ENCODE peak calls at places on chromosomes 1 and 21, in nine cellular contexts. J is dermis blood vessel endothelial cell, O is AG08395, A is left ventricle myocardium superior, G is NCI-H460, S is left colon, P is LoVo, Q is AG09319, L is DMS 273 treated with DMSO at 0.1 percent for 48 hours. E is an unnamed sample.

GRCh38 chr1:8567146-8567545 is 249.2 kb downstream of the SLC45A1 start:
- DNase-seq in L (no peak), G (no peak), P (no peak), J (no peak), Q (no peak), O (no peak), S (no peak), A (no peak), E (no peak)

GRCh38 chr1:197890936-197891335 is 11.5 kb upstream of the C1orf53 start:
- DNase-seq in G (no peak), S (no peak), P (no peak), O (no peak), A (no peak), J (no peak), L (no peak), Q (no peak), E (no peak)

GRCh38 chr1:243413431-243414151 is 157.8 kb downstream of the SDCCAG8 start:
- DNase-seq in S (no peak), L (no peak), A (no peak), O (no peak), P (no peak), G (no peak), Q (no peak), J (no peak), E (no peak)

GRCh38 chr1:58505286-58505685 is 41.2 kb downstream of the OMA1 start:
- DNase-seq in O (no peak), L (no peak), A (no peak), G (no peak), P (no peak), Q (no peak), J (no peak), S (no peak), E (no peak)

GRCh38 chr1:96845464-96845863 is 123.9 kb downstream of the PTBP2 start:
- DNase-seq in Q (no peak), O (no peak), G (peak; percentile 1), P (no peak), J (peak; percentile 69), S (peak; percentile 40), A (peak; percentile 29), L (no peak), E (peak; percentile 53)

GRCh38 chr1:27011058-27011764 is 1.4 kb downstream of the TENT5B start:
- DNase-seq in O (peak; percentile 75), L (no peak), G (no peak), J (peak; percentile 83), A (no peak), Q (no peak), P (peak; percentile 63), S (no peak), E (peak; percentile 74)

GRCh38 chr1:241963722-241964121 is 6.2 kb downstream of the BECN2 start:
- DNase-seq in S (no peak), G (no peak), L (no peak), P (no peak), O (no peak), J (no peak), Q (no peak), A (no peak), E (no peak)

GRCh38 chr1:93720931-93721614 is 39.4 kb upstream of the BCAR3 start:
- DNase-seq in Q (no peak), J (peak; percentile 10), S (no peak), P (peak; percentile 31), G (no peak), A (no peak), O (no peak), L (no peak), E (no peak)

GRCh38 chr1:210233495-210234253 is 1.1 kb downstream of the SERTAD4 start:
- DNase-seq in O (peak; percentile 54), Q (no peak), J (peak; percentile 79), G (no peak), A (peak; percentile 61), P (peak; percentile 73), L (peak; percentile 14), S (peak; percentile 60), E (peak; percentile 55)

GRCh38 chr1:240174734-240175133 is 83.1 kb downstream of the FMN2 start:
- DNase-seq in P (no peak), G (no peak), S (no peak), O (no peak), Q (no peak), J (no peak), A (no peak), L (no peak), E (no peak)

GRCh38 chr1:221824025-221824424 is 82.1 kb upstream of the DUSP10 start:
- DNase-seq in Q (no peak), S (no peak), P (no peak), A (no peak), J (peak; percentile 90), L (no peak), O (peak; percentile 63), G (no peak), E (no peak)

GRCh38 chr1:77253211-77253610 is 28.6 kb upstream of the AK5 start:
- DNase-seq in O (no peak), L (no peak), P (no peak), S (no peak), G (no peak), Q (no peak), J (no peak), A (no peak), E (no peak)

GRCh38 chr21:42255825-42256224 is 36.9 kb downstream of the ABCG1 start:
- DNase-seq in L (no peak), O (no peak), Q (no peak), S (no peak), A (no peak), P (no peak), J (no peak), G (no peak), E (no peak)

GRCh38 chr1:212979340-212980122 is 29.2 kb downstream of the VASH2 start:
- DNase-seq in O (no peak), G (no peak), A (no peak), S (no peak), P (no peak), L (no peak), J (no peak), Q (no peak), E (no peak)